ENCODE peak calls at places on chromosomes 7 and 10, in ten cellular contexts. One of them, this sample, is unnamed.
A peak's percentile ranks its signal among the peaks of the same experiment; 100 is the strongest.

GRCh38 chr7:13115157-13115772 is 427.8 kb downstream of the ARL4A start:
- DNase-seq in PC-3: no peak
- DNase-seq in lung: no peak
- DNase-seq in CD8-positive, alpha-beta T cell: no peak
- DNase-seq in left ventricle myocardium inferior: no peak
- DNase-seq in kidney epithelial cell: no peak
- DNase-seq in GM12865: no peak
- DNase-seq in pancreas: no peak
- DNase-seq in A549: peak; percentile 10
- DNase-seq in fibroblast of lung: peak; percentile 25
- DNase-seq in this sample: peak; percentile 17

GRCh38 chr7:43585521-43585920 is 2.6 kb downstream of the STK17A start:
- DNase-seq in kidney epithelial cell: no peak
- DNase-seq in fibroblast of lung: peak; percentile 85
- DNase-seq in PC-3: peak; percentile 37
- DNase-seq in CD8-positive, alpha-beta T cell: no peak
- DNase-seq in pancreas: no peak
- DNase-seq in A549: no peak
- DNase-seq in left ventricle myocardium inferior: no peak
- DNase-seq in lung: no peak
- DNase-seq in GM12865: peak; percentile 44
- DNase-seq in this sample: peak; percentile 84

GRCh38 chr7:38748056-38748610 is 117.0 kb upstream of the AMPH start:
- DNase-seq in kidney epithelial cell: no peak
- DNase-seq in PC-3: peak; percentile 54
- DNase-seq in CD8-positive, alpha-beta T cell: no peak
- DNase-seq in lung: no peak
- DNase-seq in A549: peak; percentile 38
- DNase-seq in pancreas: no peak
- DNase-seq in fibroblast of lung: peak; percentile 12
- DNase-seq in left ventricle myocardium inferior: no peak
- DNase-seq in GM12865: no peak
- DNase-seq in this sample: peak; percentile 9

GRCh38 chr7:13898957-13899670 is 90.4 kb downstream of the ETV1 start:
- DNase-seq in lung: no peak
- DNase-seq in A549: no peak
- DNase-seq in left ventricle myocardium inferior: no peak
- DNase-seq in PC-3: no peak
- DNase-seq in GM12865: no peak
- DNase-seq in pancreas: no peak
- DNase-seq in fibroblast of lung: no peak
- DNase-seq in CD8-positive, alpha-beta T cell: no peak
- DNase-seq in kidney epithelial cell: no peak
- DNase-seq in this sample: peak; percentile 23

GRCh38 chr10:119132521-119133345 is 28.8 kb downstream of the DENND10 start:
- DNase-seq in fibroblast of lung: no peak
- DNase-seq in A549: no peak
- DNase-seq in pancreas: peak; percentile 51
- DNase-seq in lung: no peak
- DNase-seq in left ventricle myocardium inferior: no peak
- DNase-seq in PC-3: no peak
- DNase-seq in CD8-positive, alpha-beta T cell: no peak
- DNase-seq in kidney epithelial cell: no peak
- DNase-seq in GM12865: no peak
- DNase-seq in this sample: no peak

GRCh38 chr10:99406149-99406548 is 24.3 kb downstream of the GOT1 start:
- DNase-seq in kidney epithelial cell: no peak
- DNase-seq in pancreas: no peak
- DNase-seq in PC-3: no peak
- DNase-seq in lung: no peak
- DNase-seq in left ventricle myocardium inferior: no peak
- DNase-seq in fibroblast of lung: no peak
- DNase-seq in GM12865: no peak
- DNase-seq in A549: no peak
- DNase-seq in CD8-positive, alpha-beta T cell: no peak
- DNase-seq in this sample: no peak

GRCh38 chr7:39746162-39746782 is 122.9 kb downstream of the RALA start:
- DNase-seq in CD8-positive, alpha-beta T cell: no peak
- DNase-seq in left ventricle myocardium inferior: peak; percentile 67
- DNase-seq in kidney epithelial cell: no peak
- DNase-seq in lung: peak; percentile 70
- DNase-seq in PC-3: peak; percentile 79
- DNase-seq in A549: peak; percentile 74
- DNase-seq in fibroblast of lung: peak; percentile 71
- DNase-seq in GM12865: peak; percentile 71
- DNase-seq in pancreas: peak; percentile 75
- DNase-seq in this sample: peak; percentile 66

GRCh38 chr10:81036257-81036656 is 498.6 kb downstream of the SH2D4B start:
- DNase-seq in A549: no peak
- DNase-seq in left ventricle myocardium inferior: no peak
- DNase-seq in lung: no peak
- DNase-seq in fibroblast of lung: no peak
- DNase-seq in GM12865: peak; percentile 85
- DNase-seq in pancreas: no peak
- DNase-seq in PC-3: no peak
- DNase-seq in kidney epithelial cell: no peak
- DNase-seq in CD8-positive, alpha-beta T cell: no peak
- DNase-seq in this sample: no peak

GRCh38 chr7:150716368-150716767 is at the start of gene GIMAP1:
- DNase-seq in PC-3: no peak
- DNase-seq in lung: no peak
- DNase-seq in CD8-positive, alpha-beta T cell: no peak
- DNase-seq in fibroblast of lung: no peak
- DNase-seq in GM12865: peak; percentile 85
- DNase-seq in kidney epithelial cell: no peak
- DNase-seq in left ventricle myocardium inferior: peak; percentile 47
- DNase-seq in A549: no peak
- DNase-seq in pancreas: no peak
- DNase-seq in this sample: no peak
- H3K4me3 ChIP-seq in PC-3: no peak within 1 kb of the TSS
- H3K4me3 ChIP-seq in lung: peak within 1 kb of the TSS; percentile 61
- H3K4me3 ChIP-seq in CD8-positive, alpha-beta T cell: peak within 1 kb of the TSS; percentile 91
- H3K4me3 ChIP-seq in fibroblast of lung: no peak within 1 kb of the TSS
- H3K4me3 ChIP-seq in GM12865: peak within 1 kb of the TSS; percentile 92
- H3K4me3 ChIP-seq in kidney epithelial cell: no peak within 1 kb of the TSS
- H3K4me3 ChIP-seq in left ventricle myocardium inferior: peak within 1 kb of the TSS; percentile 69
- H3K4me3 ChIP-seq in A549: no peak within 1 kb of the TSS
- H3K4me3 ChIP-seq in pancreas: no peak within 1 kb of the TSS
- H3K4me3 ChIP-seq in this sample: no peak within 1 kb of the TSS

DNA sequence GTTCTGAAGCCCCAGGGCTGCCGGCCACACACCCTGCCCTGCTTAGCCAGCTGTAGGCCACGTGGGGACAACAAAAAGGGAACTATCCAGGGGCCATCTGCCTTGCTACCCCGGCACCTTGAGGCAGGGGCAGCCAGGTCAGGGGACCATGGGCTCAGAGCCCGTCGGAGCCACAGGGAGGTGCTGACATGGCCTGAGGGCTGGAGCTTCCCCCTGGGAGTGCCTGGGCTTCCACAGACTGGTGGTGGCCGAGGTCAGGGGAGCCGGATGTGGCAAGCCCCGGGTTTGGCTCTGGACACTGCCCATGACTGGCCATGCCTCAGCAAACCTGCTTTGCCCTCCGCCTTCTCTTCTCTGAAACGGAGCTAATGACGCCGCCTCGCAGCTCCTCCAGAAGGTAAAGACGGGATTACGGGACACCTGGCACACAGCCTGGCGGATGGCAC is 178.5 kb downstream of the EBF3 start:
- DNase-seq in fibroblast of lung: no peak
- DNase-seq in GM12865: no peak
- DNase-seq in lung: no peak
- DNase-seq in A549: no peak
- DNase-seq in pancreas: peak; percentile 32
- DNase-seq in PC-3: no peak
- DNase-seq in CD8-positive, alpha-beta T cell: no peak
- DNase-seq in left ventricle myocardium inferior: no peak
- DNase-seq in kidney epithelial cell: no peak
- DNase-seq in this sample: no peak
- TF ChIP-seq CTCF in fibroblast of lung: no peak
- TF ChIP-seq CTCF in GM12865: no peak
- TF ChIP-seq CTCF in lung: no peak
- TF ChIP-seq CTCF in A549: no peak
- TF ChIP-seq CTCF in pancreas: no peak
- TF ChIP-seq CTCF in PC-3: no peak
- TF ChIP-seq CTCF in CD8-positive, alpha-beta T cell: no peak
- TF ChIP-seq CTCF in left ventricle myocardium inferior: no peak
- TF ChIP-seq CTCF in kidney epithelial cell: no peak
- TF ChIP-seq CTCF in this sample: no peak

DNA sequence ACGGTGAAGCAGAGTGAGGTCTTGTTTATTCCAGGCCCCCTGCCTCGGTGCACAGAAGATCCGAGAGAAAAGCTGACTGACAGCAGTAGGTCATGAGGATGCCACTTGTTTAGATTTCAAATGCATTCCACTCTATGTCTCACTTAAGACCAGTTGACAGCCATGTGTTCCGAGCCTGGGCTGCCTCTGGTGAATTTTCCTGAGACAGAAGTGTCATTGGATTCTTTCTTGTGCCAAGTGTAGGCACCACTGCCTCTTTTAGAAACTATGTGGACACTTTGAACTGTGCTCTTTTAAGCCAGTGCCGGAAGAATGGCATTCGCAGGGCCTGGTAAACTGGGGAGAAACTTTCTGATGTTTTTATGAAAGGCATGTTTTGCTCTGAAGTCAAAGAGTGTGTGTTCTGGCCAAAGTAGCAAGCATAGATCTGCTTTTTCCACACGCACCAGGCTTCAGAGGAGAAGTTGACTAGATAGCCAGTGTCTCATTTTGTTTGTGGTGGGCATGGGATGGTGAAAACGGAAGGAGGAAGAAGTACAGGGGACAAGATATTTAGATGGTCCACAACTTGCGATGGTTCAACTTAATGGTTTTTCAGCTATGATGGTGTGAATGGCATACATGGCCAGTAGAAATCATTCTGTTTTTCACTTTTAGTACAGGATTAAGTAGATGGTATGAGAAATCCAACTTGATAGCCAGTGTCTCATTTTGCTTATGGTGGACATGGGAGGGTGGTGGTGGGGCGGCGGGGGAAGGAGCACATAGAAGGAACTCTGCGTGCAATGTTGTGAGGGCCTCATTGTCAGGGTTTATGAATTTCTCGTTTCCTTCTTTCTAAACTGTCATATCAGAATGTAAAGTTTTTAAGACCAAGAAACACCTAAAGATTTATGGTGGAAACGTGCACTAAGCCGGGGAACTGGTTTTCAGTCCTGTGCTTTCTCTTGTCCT is 41.5 kb downstream of the CYP17A1 start:
- DNase-seq in lung: no peak
- DNase-seq in GM12865: peak; percentile 9
- DNase-seq in PC-3: no peak
- DNase-seq in kidney epithelial cell: no peak
- DNase-seq in fibroblast of lung: no peak
- DNase-seq in left ventricle myocardium inferior: peak; percentile 37
- DNase-seq in pancreas: no peak
- DNase-seq in A549: no peak
- DNase-seq in CD8-positive, alpha-beta T cell: no peak
- DNase-seq in this sample: no peak
- H3K4me3 ChIP-seq in lung: no peak overlapping the region
- H3K4me3 ChIP-seq in GM12865: no peak overlapping the region
- H3K4me3 ChIP-seq in PC-3: no peak overlapping the region
- H3K4me3 ChIP-seq in kidney epithelial cell: no peak overlapping the region
- H3K4me3 ChIP-seq in fibroblast of lung: no peak overlapping the region
- H3K4me3 ChIP-seq in left ventricle myocardium inferior: peak overlapping the region; percentile 46
- H3K4me3 ChIP-seq in pancreas: no peak overlapping the region
- H3K4me3 ChIP-seq in A549: no peak overlapping the region
- H3K4me3 ChIP-seq in CD8-positive, alpha-beta T cell: no peak overlapping the region
- H3K4me3 ChIP-seq in this sample: no peak overlapping the region

GRCh38 chr10:77070317-77070716 is 567.3 kb downstream of the KCNMA1 start:
- DNase-seq in kidney epithelial cell: no peak
- DNase-seq in fibroblast of lung: no peak
- DNase-seq in GM12865: no peak
- DNase-seq in left ventricle myocardium inferior: no peak
- DNase-seq in PC-3: no peak
- DNase-seq in pancreas: no peak
- DNase-seq in CD8-positive, alpha-beta T cell: no peak
- DNase-seq in lung: no peak
- DNase-seq in A549: no peak
- DNase-seq in this sample: no peak

GRCh38 chr10:77074104-77074638 is 563.4 kb downstream of the KCNMA1 start:
- DNase-seq in pancreas: no peak
- DNase-seq in left ventricle myocardium inferior: no peak
- DNase-seq in A549: no peak
- DNase-seq in GM12865: no peak
- DNase-seq in fibroblast of lung: no peak
- DNase-seq in PC-3: no peak
- DNase-seq in lung: no peak
- DNase-seq in kidney epithelial cell: no peak
- DNase-seq in CD8-positive, alpha-beta T cell: no peak
- DNase-seq in this sample: no peak

GRCh38 chr10:77075916-77076315 is 561.7 kb downstream of the KCNMA1 start:
- DNase-seq in GM12865: no peak
- DNase-seq in PC-3: no peak
- DNase-seq in A549: no peak
- DNase-seq in left ventricle myocardium inferior: no peak
- DNase-seq in pancreas: no peak
- DNase-seq in CD8-positive, alpha-beta T cell: no peak
- DNase-seq in lung: no peak
- DNase-seq in fibroblast of lung: no peak
- DNase-seq in kidney epithelial cell: no peak
- DNase-seq in this sample: no peak

GRCh38 chr10:77070892-77071595 is 566.6 kb downstream of the KCNMA1 start:
- DNase-seq in fibroblast of lung: no peak
- DNase-seq in A549: no peak
- DNase-seq in pancreas: no peak
- DNase-seq in CD8-positive, alpha-beta T cell: no peak
- DNase-seq in lung: no peak
- DNase-seq in PC-3: no peak
- DNase-seq in left ventricle myocardium inferior: peak; percentile 68
- DNase-seq in kidney epithelial cell: no peak
- DNase-seq in GM12865: no peak
- DNase-seq in this sample: no peak

DNA sequence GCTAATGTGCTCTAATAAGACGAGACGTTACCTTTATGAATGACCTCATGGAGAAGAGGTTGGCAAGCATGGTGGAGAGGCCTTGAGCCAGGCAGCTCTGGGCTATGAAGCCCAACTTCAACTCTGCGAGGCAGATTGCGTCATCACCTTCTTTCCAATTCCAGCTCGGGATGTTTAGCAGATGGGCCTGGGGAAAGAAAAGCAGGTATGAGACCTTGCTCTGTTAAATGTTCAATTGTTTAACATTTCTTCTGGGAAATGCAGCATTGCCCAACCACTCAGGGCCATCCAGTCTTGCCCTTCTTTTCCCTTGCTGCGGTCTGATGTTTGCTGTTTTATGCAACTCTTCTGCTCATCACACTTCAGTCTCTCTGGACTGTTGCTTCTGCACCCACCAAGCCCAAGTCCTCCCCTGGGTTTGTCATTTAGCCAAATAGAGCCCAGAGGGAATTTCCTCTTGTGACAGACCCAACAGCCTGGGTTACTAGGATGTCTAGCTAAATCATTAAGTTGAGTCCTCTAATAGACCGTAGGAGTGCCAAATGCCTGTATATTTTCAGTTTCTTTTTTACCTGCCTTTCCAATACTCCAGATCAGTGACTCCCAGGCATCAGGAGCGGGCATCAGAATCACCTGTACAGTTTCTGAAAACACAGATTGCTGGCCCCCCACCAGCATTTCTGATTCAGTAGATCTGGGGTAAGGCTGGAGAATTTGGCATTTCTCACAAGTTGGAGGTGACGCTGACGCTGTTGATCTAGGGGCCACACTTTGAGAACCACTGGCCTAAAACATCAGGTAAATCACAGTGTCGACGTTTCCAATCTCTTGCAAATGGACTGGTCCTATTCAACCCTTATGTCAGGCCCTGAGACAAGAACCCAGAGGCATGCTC is 564.3 kb downstream of the KCNMA1 start:
- DNase-seq in pancreas: no peak
- DNase-seq in kidney epithelial cell: no peak
- DNase-seq in fibroblast of lung: no peak
- DNase-seq in lung: no peak
- DNase-seq in PC-3: no peak
- DNase-seq in left ventricle myocardium inferior: peak; percentile 45
- DNase-seq in A549: no peak
- DNase-seq in CD8-positive, alpha-beta T cell: no peak
- DNase-seq in GM12865: no peak
- DNase-seq in this sample: no peak
- TF ChIP-seq CTCF in pancreas: no peak
- TF ChIP-seq CTCF in kidney epithelial cell: no peak
- TF ChIP-seq CTCF in fibroblast of lung: no peak
- TF ChIP-seq CTCF in lung: no peak
- TF ChIP-seq CTCF in PC-3: no peak
- TF ChIP-seq CTCF in left ventricle myocardium inferior: no peak
- TF ChIP-seq CTCF in A549: no peak
- TF ChIP-seq CTCF in CD8-positive, alpha-beta T cell: no peak
- TF ChIP-seq CTCF in GM12865: no peak
- TF ChIP-seq CTCF in this sample: no peak